ENCODE peak calls at places on chromosomes 12 and 14, in six cellular contexts. A is HepG2, G is A549, L is endothelial cell of umbilical vein, J is K562, E is GM12878. N is an unnamed sample.

GRCh38 chr12:95815635-95816212 is 25.2 kb upstream of the NTN4 start:
- DNase-seq in A (peak; percentile 36), G (peak; percentile 43), E (no peak), L (peak; percentile 65), J (no peak), N (peak; percentile 42)

GRCh38 chr14:33692762-33693161 is 258.1 kb downstream of the EGLN3 start:
- DNase-seq in A (no peak), E (no peak), J (no peak), G (no peak), L (peak; percentile 67), N (no peak)

GRCh38 chr12:75850751-75851462 is 180.7 kb downstream of the PHLDA1 start:
- DNase-seq in E (no peak), A (no peak), L (no peak), J (no peak), G (peak; percentile 7), N (no peak)

GRCh38 chr12:115412821-115413220 is 728.8 kb upstream of the TBX3 start:
- DNase-seq in A (no peak), G (no peak), E (no peak), J (no peak), L (no peak), N (no peak)

GRCh38 chr12:47995976-47996375 is 8.3 kb downstream of the COL2A1 start:
- DNase-seq in L (peak; percentile 25), J (no peak), E (no peak), A (no peak), G (no peak), N (no peak)

GRCh38 chr14:100904307-100905019 is 941 bp upstream of the RTL1 start:
- DNase-seq in J (no peak), A (no peak), E (no peak), G (no peak), L (no peak), N (peak; percentile 15)

GRCh38 chr14:104403421-104404220 is 175.9 kb upstream of the C14orf180 start:
- DNase-seq in L (no peak), G (no peak), J (no peak), A (no peak), E (no peak), N (no peak)

GRCh38 chr14:105294142-105294597 is 6.6 kb downstream of the BRF1 start:
- DNase-seq in J (no peak), G (no peak), E (no peak), L (peak; percentile 89), A (no peak), N (peak; percentile 22)

GRCh38 chr14:23033801-23034497 is 751 bp downstream of the PSMB5 start:
- DNase-seq in A (no peak), J (no peak), E (no peak), L (no peak), G (no peak), N (no peak)

GRCh38 chr14:55948399-55948798 is 169.8 kb upstream of the PELI2 start:
- DNase-seq in A (no peak), L (no peak), G (no peak), E (no peak), J (no peak), N (no peak)

GRCh38 chr12:14893471-14894250 is 8.0 kb upstream of the MGP start:
- DNase-seq in G (no peak), J (no peak), A (no peak), E (no peak), L (peak; percentile 75), N (no peak)

GRCh38 chr12:60148831-60149230 is 553.0 kb downstream of the SLC16A7 start:
- DNase-seq in A (no peak), L (peak; percentile 82), G (no peak), J (no peak), E (no peak), N (no peak)

GRCh38 chr14:55533960-55534359 is 46.0 kb upstream of the KTN1 start:
- DNase-seq in J (no peak), L (no peak), G (no peak), A (no peak), E (no peak), N (no peak)

GRCh38 chr12:12938541-12938940 is 13.4 kb downstream of the GPRC5D start:
- DNase-seq in E (no peak), G (no peak), A (no peak), J (no peak), L (no peak), N (no peak)

GRCh38 chr14:58783801-58784511 is 146.2 kb downstream of the DACT1 start:
- DNase-seq in L (no peak), J (no peak), A (no peak), G (no peak), E (no peak), N (no peak)

GRCh38 chr12:74365178-74365964 is 172.3 kb upstream of the ATXN7L3B start:
- DNase-seq in L (peak; percentile 57), J (peak; percentile 35), A (peak; percentile 21), E (no peak), G (no peak), N (peak; percentile 66)

GRCh38 chr14:88868558-88869159 is 44.2 kb downstream of the TTC8 start:
- DNase-seq in A (peak; percentile 12), G (no peak), J (no peak), L (peak; percentile 32), E (no peak), N (peak; percentile 31)

GRCh38 chr12:130017571-130018449 is 114.0 kb upstream of the TMEM132D start:
- DNase-seq in J (no peak), E (no peak), G (no peak), L (no peak), A (no peak), N (no peak)

GRCh38 chr12:113601656-113602263 is 130.1 kb upstream of the LHX5 start:
- DNase-seq in E (no peak), A (no peak), J (peak; percentile 55), L (no peak), G (no peak), N (peak; percentile 26)

GRCh38 chr14:105314287-105315185 is at the start of gene PACS2:
- DNase-seq in A (peak; percentile 46), L (peak; percentile 58), E (no peak), G (peak; percentile 95), J (peak; percentile 94), N (peak; percentile 85)

GRCh38 chr14:85523624-85524023 is 6.3 kb upstream of the FLRT2 start:
- DNase-seq in E (no peak), J (no peak), G (no peak), A (no peak), L (no peak), N (no peak)

GRCh38 chr12:127054531-127054930 is 1212.4 kb upstream of the TMEM132C start:
- DNase-seq in L (no peak), E (no peak), G (no peak), A (no peak), J (no peak), N (no peak)

GRCh38 chr14:68795602-68796417 is 2.9 kb upstream of the ZFP36L1 start:
- DNase-seq in E (no peak), G (no peak), L (peak; percentile 75), J (peak; percentile 78), A (peak; percentile 70), N (no peak)
- TF ChIP-seq POLR2A in E (peak; percentile 97), G (peak; percentile 83), L (peak; percentile 1), J (peak; percentile 79), A (peak; percentile 85), N (no peak)

GRCh38 chr14:102484316-102484715 is 25.3 kb downstream of the ANKRD9 start:
- DNase-seq in J (no peak), G (no peak), A (no peak), E (no peak), L (no peak), N (no peak)

GRCh38 chr14:102479107-102479506 is 30.5 kb downstream of the ANKRD9 start:
- DNase-seq in L (no peak), G (no peak), J (no peak), E (no peak), A (no peak), N (no peak)

GRCh38 chr14:102481371-102481770 is 28.2 kb downstream of the ANKRD9 start:
- DNase-seq in E (no peak), L (no peak), J (no peak), G (no peak), A (no peak), N (no peak)

GRCh38 chr14:102481791-102482238 is 27.8 kb downstream of the ANKRD9 start:
- DNase-seq in G (peak; percentile 44), J (no peak), A (peak; percentile 91), E (no peak), L (no peak), N (no peak)

GRCh38 chr14:102479777-102480176 is 29.8 kb downstream of the ANKRD9 start:
- DNase-seq in A (no peak), E (no peak), G (no peak), L (no peak), J (no peak), N (no peak)
- TF ChIP-seq MYC in A (no peak), E (no peak), G (no peak), L (no peak), J (no peak), N (no peak)

GRCh38 chr12:57087689-57088441 is 1.0 kb upstream of the NAB2 start:
- DNase-seq in E (peak; percentile 79), G (peak; percentile 78), A (peak; percentile 60), L (peak; percentile 88), J (peak; percentile 81), N (peak; percentile 98)

GRCh38 chr12:57088442-57089258 is at the start of gene NAB2:
- DNase-seq in E (peak; percentile 72), J (peak; percentile 85), G (peak; percentile 89), L (peak; percentile 89), A (peak; percentile 95), N (peak; percentile 99)

GRCh38 chr12:57090924-57091632 is 2.2 kb downstream of the NAB2 start:
- DNase-seq in G (no peak), E (no peak), A (no peak), L (no peak), J (no peak), N (no peak)

GRCh38 chr12:57090456-57090855 is 1.5 kb downstream of the NAB2 start:
- DNase-seq in A (no peak), G (no peak), J (no peak), L (no peak), E (no peak), N (no peak)

DNA sequence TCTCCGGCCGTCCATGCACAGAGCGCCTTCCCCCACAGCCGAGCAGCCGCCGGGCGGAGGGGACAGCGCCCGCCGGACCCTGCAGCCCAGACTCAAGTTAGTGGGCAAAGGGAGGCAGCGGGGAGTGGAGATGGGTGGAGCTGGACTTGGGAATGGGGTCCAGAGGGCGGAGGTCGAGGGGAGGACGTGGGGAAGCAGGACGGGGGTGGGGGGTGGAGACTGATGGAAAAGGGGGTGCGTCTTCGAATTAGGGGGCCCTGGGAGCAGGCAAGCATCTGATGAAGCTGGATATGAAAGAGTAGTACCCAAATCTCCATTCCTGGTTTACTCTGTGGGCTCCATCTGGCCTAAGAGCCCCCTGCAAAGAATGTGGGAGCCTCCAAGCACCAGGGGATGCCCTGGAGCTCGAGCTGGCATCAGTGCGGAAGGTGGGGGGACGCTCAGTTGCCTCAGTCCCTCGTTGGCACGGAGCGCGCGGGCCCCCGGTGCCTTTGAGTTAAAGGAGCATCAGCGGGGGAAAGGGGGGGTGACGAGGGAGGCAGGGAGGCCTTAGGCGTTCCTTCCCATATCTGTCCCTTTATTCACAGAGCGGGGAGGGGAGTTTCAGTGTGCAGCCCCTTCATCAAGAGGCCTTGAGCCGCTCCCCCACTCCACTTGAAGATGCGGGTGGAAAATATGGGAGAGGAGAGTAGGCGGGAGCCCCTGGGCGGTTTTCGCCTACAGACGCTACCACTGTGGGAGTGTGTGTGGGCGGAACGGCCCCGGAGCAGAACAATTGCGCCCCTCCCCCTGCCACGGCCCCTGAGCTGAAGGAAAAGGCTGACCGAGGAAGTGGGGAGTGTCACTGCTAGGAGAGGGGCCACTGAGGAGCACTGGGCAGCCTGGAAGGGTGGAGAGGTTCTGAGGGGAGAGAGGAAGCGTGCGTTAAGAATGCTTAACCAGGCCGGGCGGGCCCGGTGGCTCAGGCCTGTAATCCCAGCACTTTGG is 638 bp downstream of the NAB2 start:
- DNase-seq in G (no peak), E (no peak), L (peak; percentile 72), J (peak; percentile 64), A (no peak), N (peak; percentile 93)
- TF ChIP-seq POLR2A in G (no peak), E (peak; percentile 49), L (no peak), J (no peak), A (no peak), N (peak; percentile 13)

GRCh38 chr12:33813536-33813935 is 208.8 kb upstream of the ALG10 start:
- DNase-seq in E (no peak), G (no peak), J (no peak), A (no peak), L (no peak), N (no peak)
- TF ChIP-seq MYC in E (no peak), G (no peak), J (no peak), A (no peak), L (no peak), N (no peak)

N was measured in NB4.